ENCODE peak calls at places on chromosomes 3 and 15, in nine cellular contexts. P, V, Y, E, L, T, D, K and F are unnamed samples.

GRCh38 chr3:137259709-137260108 is 301.9 kb downstream of the IL20RB start:
- DNase-seq in K (peak; percentile 71), V (peak; percentile 39), L (no peak), D (no peak), Y (no peak), E (peak; percentile 14), T (no peak), P (no peak), F (no peak)

GRCh38 chr3:100993309-100993708 is at the start of gene ABI3BP:
- DNase-seq in K (peak; percentile 57), V (peak; percentile 20), Y (peak; percentile 80), E (peak; percentile 59), L (no peak), T (peak; percentile 84), D (peak; percentile 56), P (peak; percentile 60), F (peak; percentile 52)

GRCh38 chr3:17740703-17741102 is 1.7 kb downstream of the TBC1D5 start:
- DNase-seq in K (no peak), T (peak; percentile 52), D (no peak), V (no peak), P (no peak), E (no peak), Y (no peak), L (no peak), F (no peak)

GRCh38 chr3:16808393-16809107 is 76.2 kb upstream of the PLCL2 start:
- DNase-seq in K (no peak), E (no peak), D (no peak), P (no peak), L (no peak), T (no peak), V (no peak), Y (no peak), F (no peak)

GRCh38 chr3:51471775-51472652 is 27.8 kb downstream of the DCAF1 start:
- DNase-seq in V (no peak), Y (no peak), T (no peak), L (no peak), E (no peak), K (no peak), D (no peak), P (no peak), F (no peak)

GRCh38 chr3:33131328-33132018 is 17.7 kb downstream of the CRTAP start:
- DNase-seq in L (peak; percentile 21), T (peak; percentile 72), Y (no peak), D (peak; percentile 23), E (no peak), K (peak; percentile 83), P (no peak), V (peak; percentile 83), F (peak; percentile 25)

GRCh38 chr3:108408883-108409612 is 101.3 kb downstream of the MYH15 start:
- DNase-seq in E (no peak), Y (no peak), L (no peak), P (peak; percentile 68), V (no peak), D (no peak), K (no peak), T (no peak), F (no peak)

GRCh38 chr3:173398111-173398479 is 551 bp downstream of the NLGN1 start:
- DNase-seq in T (no peak), K (no peak), P (no peak), E (no peak), D (no peak), V (peak; percentile 70), L (no peak), Y (no peak), F (no peak)

GRCh38 chr3:169744332-169745054 is 20.4 kb downstream of the TERC start:
- DNase-seq in V (peak; percentile 62), E (no peak), D (no peak), K (no peak), Y (no peak), L (no peak), T (peak; percentile 77), P (no peak), F (no peak)

GRCh38 chr3:141477224-141477623 is 9.6 kb upstream of the RASA2 start:
- DNase-seq in Y (no peak), P (no peak), K (no peak), D (no peak), T (peak; percentile 34), L (no peak), V (no peak), E (no peak), F (peak; percentile 85)

GRCh38 chr15:101531170-101531569 is 41.7 kb upstream of the PCSK6 start:
- DNase-seq in K (no peak), Y (peak; percentile 39), D (no peak), V (no peak), T (no peak), E (no peak), P (no peak), L (no peak), F (no peak)

GRCh38 chr3:50525987-50526386 is 22.6 kb upstream of the CACNA2D2 start:
- DNase-seq in V (peak; percentile 87), K (peak; percentile 94), L (peak; percentile 40), E (no peak), T (peak; percentile 39), Y (peak; percentile 64), P (peak; percentile 51), D (no peak), F (no peak)

GRCh38 chr15:82849556-82850241 is 40.3 kb downstream of the WHAMM start:
- DNase-seq in D (peak; percentile 82), V (peak; percentile 90), Y (peak; percentile 93), L (peak; percentile 41), T (peak; percentile 80), K (peak; percentile 96), P (peak; percentile 77), E (peak; percentile 76), F (peak; percentile 67)

GRCh38 chr3:4271834-4272233 is 31.3 kb upstream of the SETMAR start:
- DNase-seq in V (peak; percentile 58), P (no peak), L (no peak), K (no peak), Y (no peak), T (peak; percentile 49), D (no peak), E (no peak), F (no peak)

GRCh38 chr15:25175789-25176615 is 221.2 kb downstream of the SNRPN start:
- DNase-seq in E (peak; percentile 2), Y (peak; percentile 28), T (no peak), D (peak; percentile 2), L (peak; percentile 1), P (peak; percentile 21), K (peak; percentile 17), V (no peak), F (no peak)

GRCh38 chr3:152301745-152302181 is 33.0 kb downstream of the MBNL1 start:
- DNase-seq in E (no peak), V (no peak), Y (no peak), K (no peak), L (no peak), D (no peak), P (no peak), T (no peak), F (no peak)

GRCh38 chr3:78734048-78734637 is 1033.7 kb downstream of the ROBO1 start:
- DNase-seq in Y (no peak), T (peak; percentile 87), P (no peak), L (no peak), V (no peak), E (no peak), K (no peak), D (no peak), F (no peak)

GRCh38 chr3:182954553-182954952 is 25.8 kb downstream of the DCUN1D1 start:
- DNase-seq in P (no peak), L (no peak), V (no peak), E (no peak), K (no peak), T (no peak), Y (no peak), D (no peak), F (no peak)

GRCh38 chr15:52551762-52552161 is 17.1 kb downstream of the ARPP19 start:
- DNase-seq in D (no peak), V (no peak), Y (peak; percentile 34), P (no peak), E (peak; percentile 25), L (no peak), K (no peak), T (no peak), F (no peak)

GRCh38 chr3:187689984-187690383 is 12.4 kb downstream of the RTP2 start:
- DNase-seq in D (no peak), P (no peak), E (no peak), K (no peak), L (no peak), T (peak; percentile 53), V (no peak), Y (no peak), F (no peak)

DNA sequence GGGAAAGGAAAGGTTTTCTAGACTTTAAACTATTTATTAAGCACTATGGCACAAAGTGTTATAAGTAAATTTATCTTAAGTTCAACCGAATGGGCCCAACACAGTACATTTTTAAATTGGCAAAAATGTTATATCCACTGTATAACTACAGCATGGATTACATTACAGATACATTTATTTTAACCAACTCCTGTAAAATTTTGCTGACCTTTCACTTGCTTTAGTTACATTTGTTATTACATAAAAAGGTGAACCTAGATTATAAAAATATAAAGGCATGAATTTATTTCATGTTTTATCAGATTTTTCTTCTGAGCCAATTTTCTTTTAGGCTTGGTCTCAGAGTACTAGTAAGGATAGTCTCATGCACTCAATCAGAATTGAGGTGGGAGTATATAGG is 221.9 kb upstream of the GBE1 start:
- DNase-seq in Y (no peak), T (no peak), K (no peak), L (no peak), V (no peak), D (no peak), E (no peak), P (no peak), F (no peak)
- TF ChIP-seq CTCF in Y (no peak), T (no peak), K (no peak), L (no peak), V (no peak), D (no peak), E (no peak), P (no peak), F (no peak)

DNA sequence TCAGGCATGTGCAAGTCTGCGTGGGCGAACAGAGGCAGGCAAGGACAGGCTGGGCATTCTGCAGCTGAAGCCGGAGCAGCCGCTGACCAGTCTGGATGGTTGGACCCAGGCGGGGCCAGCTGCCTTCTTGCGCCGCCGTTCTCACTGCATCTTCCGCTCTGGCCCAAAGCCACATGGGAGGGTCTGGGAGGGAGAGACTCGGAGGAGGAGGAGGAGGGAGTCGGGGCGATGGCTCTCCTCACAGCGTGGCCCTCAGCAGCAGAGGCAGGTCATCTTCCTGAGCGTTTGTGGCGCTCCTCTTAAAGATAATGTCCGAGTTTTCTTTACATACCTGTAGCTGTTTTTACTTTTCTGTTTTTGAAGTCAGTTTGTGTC is 5.9 kb downstream of the CLK3 start:
- DNase-seq in L (no peak), P (no peak), V (no peak), D (no peak), K (no peak), Y (no peak), T (no peak), E (no peak), F (no peak)
- H3K36me3 ChIP-seq in L (peaks cover 75% of the 10 kb centered on the region), P (peaks cover 75% of the 10 kb centered on the region), V (no peaks in the 10 kb centered on the region), D (peaks cover 65% of the 10 kb centered on the region), K (peaks cover 74% of the 10 kb centered on the region), Y (peaks cover 83% of the 10 kb centered on the region), T (peaks cover 52% of the 10 kb centered on the region), E (peaks cover 79% of the 10 kb centered on the region), F (peaks cover 5% of the 10 kb centered on the region)

GRCh38 chr15:41906608-41907007 is 12.8 kb upstream of the SPTBN5 start:
- DNase-seq in T (no peak), L (no peak), E (no peak), D (no peak), P (no peak), Y (no peak), V (no peak), K (no peak), F (no peak)
- H3K4me3 ChIP-seq in T (no peak overlapping the region), L (no peak overlapping the region), E (no peak overlapping the region), D (no peak overlapping the region), P (no peak overlapping the region), Y (no peak overlapping the region), V (no peak overlapping the region), K (no peak overlapping the region), F (no peak overlapping the region)

GRCh38 chr3:131125684-131126083 is 99.0 kb downstream of the NEK11 start:
- DNase-seq in Y (no peak), D (no peak), T (no peak), K (no peak), E (no peak), P (no peak), L (no peak), V (no peak), F (no peak)
- TF ChIP-seq CTCF in Y (no peak), D (no peak), T (no peak), K (no peak), E (no peak), P (no peak), L (no peak), V (no peak), F (no peak)